ENCODE peak calls at places on chromosomes 7 and 10, in five cellular contexts. Z is lung, R is BE2C, D is gastrocnemius medialis, J is right lobe of liver. N is an unnamed sample.

GRCh38 chr7:55172161-55172560 is 153.3 kb downstream of the EGFR start:
- DNase-seq in Z (no peak), R (no peak), D (no peak), J (no peak), N (no peak)

GRCh38 chr10:84415539-84416244 is 87.3 kb downstream of the CCSER2 start:
- DNase-seq in Z (peak; percentile 74), J (peak; percentile 66), D (no peak), R (no peak), N (no peak)

GRCh38 chr10:52316500-52316899 is 2.4 kb downstream of the DKK1 start:
- DNase-seq in R (no peak), D (no peak), J (no peak), Z (no peak), N (no peak)

GRCh38 chr7:112556633-112557032 is 75.8 kb downstream of the LSMEM1 start:
- DNase-seq in R (no peak), Z (no peak), D (no peak), J (no peak), N (no peak)

GRCh38 chr7:151756076-151756731 is 120.7 kb downstream of the PRKAG2 start:
- DNase-seq in R (no peak), Z (no peak), D (no peak), J (peak; percentile 52), N (no peak)

GRCh38 chr10:132845780-132846595 is 60.0 kb upstream of the NKX6-2 start:
- DNase-seq in J (no peak), Z (no peak), R (no peak), D (no peak), N (peak; percentile 58)

GRCh38 chr10:63217120-63217605 is 84.0 kb downstream of the NRBF2 start:
- DNase-seq in J (no peak), Z (no peak), R (peak; percentile 15), D (no peak), N (no peak)

GRCh38 chr7:1016577-1017531 is 27.5 kb upstream of the GPR146 start:
- DNase-seq in D (no peak), Z (no peak), R (no peak), J (no peak), N (no peak)

GRCh38 chr10:72483452-72483851 is 128.7 kb upstream of the DNAJB12 start:
- DNase-seq in J (no peak), Z (no peak), R (no peak), D (peak; percentile 1), N (no peak)

GRCh38 chr7:105691692-105692564 is 110.6 kb upstream of the EFCAB10 start:
- DNase-seq in R (no peak), J (peak; percentile 88), Z (peak; percentile 74), D (peak; percentile 58), N (peak; percentile 73)

GRCh38 chr10:69438531-69439349 is 12.5 kb upstream of the TSPAN15 start:
- DNase-seq in R (peak; percentile 22), Z (no peak), D (no peak), J (no peak), N (no peak)

GRCh38 chr7:23462846-23463245 is 7.4 kb downstream of the IGF2BP3 start:
- DNase-seq in D (no peak), J (no peak), Z (no peak), R (no peak), N (no peak)

GRCh38 chr10:105149371-105149871 is 508.3 kb downstream of the SORCS3 start:
- DNase-seq in R (no peak), D (no peak), J (no peak), Z (no peak), N (no peak)

GRCh38 chr7:1020849-1021251 is 23.5 kb upstream of the GPR146 start:
- DNase-seq in D (no peak), R (no peak), Z (no peak), J (no peak), N (no peak)

GRCh38 chr10:73886625-73887024 is 12.3 kb upstream of the CAMK2G start:
- DNase-seq in Z (no peak), R (no peak), D (no peak), J (no peak), N (no peak)

GRCh38 chr7:43456200-43456599 is 126.7 kb upstream of the STK17A start:
- DNase-seq in Z (no peak), D (no peak), J (no peak), R (no peak), N (no peak)

GRCh38 chr7:128959296-128959695 is 21.6 kb downstream of the IRF5 start:
- DNase-seq in D (no peak), R (no peak), J (no peak), Z (no peak), N (no peak)

GRCh38 chr7:128957613-128958012 is 19.9 kb downstream of the IRF5 start:
- DNase-seq in D (no peak), J (no peak), R (no peak), Z (no peak), N (no peak)

GRCh38 chr7:128963327-128963757 is 25.6 kb downstream of the IRF5 start:
- DNase-seq in D (no peak), Z (no peak), R (no peak), J (no peak), N (no peak)

GRCh38 chr7:128962837-128963236 is 25.1 kb downstream of the IRF5 start:
- DNase-seq in Z (no peak), R (no peak), J (no peak), D (no peak), N (no peak)

GRCh38 chr7:128961030-128961659 is 23.4 kb downstream of the IRF5 start:
- DNase-seq in R (no peak), Z (no peak), D (no peak), J (no peak), N (no peak)
- TF ChIP-seq CTCF in R (no peak), Z (no peak), D (no peak), J (no peak), N (no peak)

GRCh38 chr10:48729222-48729621 is 44.5 kb downstream of the WDFY4 start:
- DNase-seq in D (no peak), R (no peak), Z (no peak), J (no peak), N (no peak)

GRCh38 chr10:48727866-48728265 is 43.2 kb downstream of the WDFY4 start:
- DNase-seq in J (no peak), R (no peak), D (no peak), Z (no peak), N (no peak)

GRCh38 chr10:48731141-48731540 is 46.5 kb downstream of the WDFY4 start:
- DNase-seq in Z (no peak), R (no peak), D (no peak), J (no peak), N (no peak)

GRCh38 chr10:48731654-48732053 is 47.0 kb downstream of the WDFY4 start:
- DNase-seq in Z (peak; percentile 10), R (no peak), D (no peak), J (no peak), N (no peak)

GRCh38 chr10:48729941-48730457 is 45.3 kb downstream of the WDFY4 start:
- DNase-seq in D (no peak), Z (no peak), R (no peak), J (no peak), N (no peak)
- H3K27me3 ChIP-seq in D (no peaks in the 10 kb centered on the region), Z (no peaks in the 10 kb centered on the region), R (peaks cover 2% of the 10 kb centered on the region), J (no peaks in the 10 kb centered on the region), N (no peaks in the 10 kb centered on the region)

GRCh38 chr10:70952921-70953320 is 64.6 kb upstream of the PCBD1 start:
- DNase-seq in J (peak; percentile 21), R (no peak), D (no peak), Z (no peak), N (no peak)
- TF ChIP-seq CTCF in J (no peak), R (no peak), D (no peak), Z (no peak), N (no peak)

GRCh38 chr7:46660402-46660801 is 739.3 kb upstream of the IGFBP3 start:
- DNase-seq in Z (no peak), R (no peak), J (no peak), D (no peak), N (no peak)

GRCh38 chr7:46663025-46663424 is 742.0 kb upstream of the IGFBP3 start:
- DNase-seq in Z (no peak), R (no peak), J (no peak), D (no peak), N (no peak)

GRCh38 chr7:46664458-46664857 is 743.4 kb upstream of the IGFBP3 start:
- DNase-seq in D (no peak), J (no peak), R (no peak), Z (no peak), N (no peak)
- H3K27me3 ChIP-seq in D (no peaks in the 10 kb centered on the region), J (no peaks in the 10 kb centered on the region), R (no peaks in the 10 kb centered on the region), Z (no peaks in the 10 kb centered on the region), N (no peaks in the 10 kb centered on the region)

DNA sequence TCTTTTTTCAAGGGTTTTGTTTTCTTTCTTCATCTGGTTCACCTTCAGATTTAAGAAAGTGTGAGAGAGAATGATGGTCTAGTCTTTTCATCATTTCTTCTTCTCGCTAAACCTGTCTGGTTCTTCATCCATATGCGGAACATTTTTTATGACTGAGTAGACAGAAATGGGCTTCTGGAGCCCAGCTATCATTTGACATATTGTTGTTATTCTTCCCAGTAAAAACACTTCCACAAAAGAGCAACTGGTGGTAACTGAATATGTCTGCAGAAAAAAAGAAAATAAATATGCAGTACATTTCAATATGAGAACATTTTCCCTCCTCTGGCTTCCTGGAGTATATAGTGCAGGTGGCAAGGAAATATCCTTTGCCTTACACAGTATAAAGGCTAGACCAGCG is 209.5 kb downstream of the JCAD start:
- DNase-seq in Z (no peak), D (no peak), R (no peak), J (no peak), N (no peak)
- TF ChIP-seq CTCF in Z (no peak), D (no peak), R (no peak), J (no peak), N (no peak)

GRCh38 chr10:43216931-43217562 is 49.8 kb downstream of the RASGEF1A start:
- DNase-seq in Z (no peak), R (no peak), D (no peak), J (peak; percentile 45), N (no peak)

GRCh38 chr10:43215758-43216455 is 51.0 kb downstream of the RASGEF1A start:
- DNase-seq in Z (no peak), D (no peak), J (no peak), R (no peak), N (no peak)

GRCh38 chr10:43217563-43218205 is 49.2 kb downstream of the RASGEF1A start:
- DNase-seq in Z (no peak), D (no peak), R (no peak), J (peak; percentile 43), N (no peak)

GRCh38 chr10:43214071-43214955 is 52.6 kb downstream of the RASGEF1A start:
- DNase-seq in R (no peak), J (peak; percentile 31), Z (no peak), D (no peak), N (no peak)

GRCh38 chr10:43214956-43215561 is 51.8 kb downstream of the RASGEF1A start:
- DNase-seq in D (no peak), J (peak; percentile 23), Z (no peak), R (no peak), N (no peak)
- H3K27me3 ChIP-seq in D (no peaks in the 10 kb centered on the region), J (no peaks in the 10 kb centered on the region), Z (no peaks in the 10 kb centered on the region), R (no peaks in the 10 kb centered on the region), N (no peaks in the 10 kb centered on the region)

N was measured in ascending aorta.